ENCODE peak calls at places on chromosome 17, in seven cellular contexts. One of them, this sample, is unnamed. For H3K36me3 and H3K9me3, the result is how much of the 10 kb centered on the place peaks cover.

GRCh38 chr17:50114849-50115357 is 15.1 kb downstream of the SAMD14 start:
- DNase-seq in fibroblast of lung: peak
- DNase-seq in CD8-positive, alpha-beta T cell: no peak
- DNase-seq in breast epithelium: no peak
- DNase-seq in lung: no peak
- DNase-seq in naive thymus-derived CD4-positive, alpha-beta T cell: peak
- DNase-seq in body of pancreas: no peak
- DNase-seq in this sample: peak

GRCh38 chr17:70661342-70662222 is 492.2 kb downstream of the KCNJ2 start:
- DNase-seq in fibroblast of lung: peak
- DNase-seq in CD8-positive, alpha-beta T cell: no peak
- DNase-seq in breast epithelium: no peak
- DNase-seq in lung: peak
- DNase-seq in naive thymus-derived CD4-positive, alpha-beta T cell: no peak
- DNase-seq in body of pancreas: peak
- DNase-seq in this sample: peak

GRCh38 chr17:42361781-42362186 is 26.5 kb downstream of the STAT3 start:
- DNase-seq in fibroblast of lung: no peak
- DNase-seq in CD8-positive, alpha-beta T cell: peak
- DNase-seq in breast epithelium: no peak
- DNase-seq in lung: no peak
- DNase-seq in naive thymus-derived CD4-positive, alpha-beta T cell: no peak
- DNase-seq in body of pancreas: no peak
- DNase-seq in this sample: peak

GRCh38 chr17:49223517-49224197 is 6.9 kb downstream of the PHOSPHO1 start:
- DNase-seq in fibroblast of lung: no peak
- DNase-seq in CD8-positive, alpha-beta T cell: peak
- DNase-seq in breast epithelium: no peak
- DNase-seq in lung: peak
- DNase-seq in naive thymus-derived CD4-positive, alpha-beta T cell: peak
- DNase-seq in body of pancreas: peak
- DNase-seq in this sample: peak

GRCh38 chr17:9905902-9906301 is 831 bp upstream of the RCVRN start:
- DNase-seq in fibroblast of lung: no peak
- DNase-seq in CD8-positive, alpha-beta T cell: no peak
- DNase-seq in breast epithelium: no peak
- DNase-seq in lung: no peak
- DNase-seq in naive thymus-derived CD4-positive, alpha-beta T cell: no peak
- DNase-seq in body of pancreas: no peak
- DNase-seq in this sample: no peak

GRCh38 chr17:3845361-3845753 is 689 bp downstream of the NCBP3 start:
- DNase-seq in fibroblast of lung: peak
- DNase-seq in CD8-positive, alpha-beta T cell: no peak
- DNase-seq in breast epithelium: no peak
- DNase-seq in lung: no peak
- DNase-seq in naive thymus-derived CD4-positive, alpha-beta T cell: no peak
- DNase-seq in body of pancreas: no peak
- DNase-seq in this sample: peak

GRCh38 chr17:81911277-81911961 is at the start of gene PCYT2:
- DNase-seq in fibroblast of lung: peak
- DNase-seq in CD8-positive, alpha-beta T cell: peak
- DNase-seq in breast epithelium: peak
- DNase-seq in lung: peak
- DNase-seq in naive thymus-derived CD4-positive, alpha-beta T cell: peak
- DNase-seq in body of pancreas: peak
- DNase-seq in this sample: peak

GRCh38 chr17:77496831-77497577 is 356.2 kb downstream of the SEC14L1 start:
- DNase-seq in fibroblast of lung: no peak
- DNase-seq in CD8-positive, alpha-beta T cell: no peak
- DNase-seq in breast epithelium: no peak
- DNase-seq in lung: no peak
- DNase-seq in naive thymus-derived CD4-positive, alpha-beta T cell: no peak
- DNase-seq in body of pancreas: no peak
- DNase-seq in this sample: no peak

GRCh38 chr17:892958-893357 is 86.6 kb downstream of the NXN start:
- DNase-seq in fibroblast of lung: no peak
- DNase-seq in CD8-positive, alpha-beta T cell: no peak
- DNase-seq in breast epithelium: no peak
- DNase-seq in lung: no peak
- DNase-seq in naive thymus-derived CD4-positive, alpha-beta T cell: no peak
- DNase-seq in body of pancreas: no peak
- DNase-seq in this sample: no peak

GRCh38 chr17:71527311-71527710 is 593.5 kb upstream of the SOX9 start:
- DNase-seq in fibroblast of lung: no peak
- DNase-seq in CD8-positive, alpha-beta T cell: no peak
- DNase-seq in breast epithelium: no peak
- DNase-seq in lung: no peak
- DNase-seq in naive thymus-derived CD4-positive, alpha-beta T cell: no peak
- DNase-seq in body of pancreas: no peak
- DNase-seq in this sample: no peak

GRCh38 chr17:50214986-50215730 is 13.7 kb upstream of the COL1A1 start:
- DNase-seq in fibroblast of lung: no peak
- DNase-seq in CD8-positive, alpha-beta T cell: no peak
- DNase-seq in breast epithelium: no peak
- DNase-seq in lung: no peak
- DNase-seq in naive thymus-derived CD4-positive, alpha-beta T cell: no peak
- DNase-seq in body of pancreas: no peak
- DNase-seq in this sample: no peak

GRCh38 chr17:68326681-68327080 is 35.4 kb downstream of the ARSG start:
- DNase-seq in fibroblast of lung: no peak
- DNase-seq in CD8-positive, alpha-beta T cell: no peak
- DNase-seq in breast epithelium: no peak
- DNase-seq in lung: no peak
- DNase-seq in naive thymus-derived CD4-positive, alpha-beta T cell: no peak
- DNase-seq in body of pancreas: no peak
- DNase-seq in this sample: no peak

GRCh38 chr17:49996121-49996494 is 1.1 kb upstream of the DLX3 start:
- DNase-seq in fibroblast of lung: no peak
- DNase-seq in CD8-positive, alpha-beta T cell: no peak
- DNase-seq in breast epithelium: no peak
- DNase-seq in lung: no peak
- DNase-seq in naive thymus-derived CD4-positive, alpha-beta T cell: no peak
- DNase-seq in body of pancreas: no peak
- DNase-seq in this sample: no peak

GRCh38 chr17:5942687-5943086 is 127.5 kb upstream of the WSCD1 start:
- DNase-seq in fibroblast of lung: no peak
- DNase-seq in CD8-positive, alpha-beta T cell: no peak
- DNase-seq in breast epithelium: no peak
- DNase-seq in lung: no peak
- DNase-seq in naive thymus-derived CD4-positive, alpha-beta T cell: no peak
- DNase-seq in body of pancreas: no peak
- DNase-seq in this sample: no peak

GRCh38 chr17:34166394-34166793 is 88.7 kb upstream of the CCL2 start:
- DNase-seq in fibroblast of lung: no peak
- DNase-seq in CD8-positive, alpha-beta T cell: no peak
- DNase-seq in breast epithelium: no peak
- DNase-seq in lung: no peak
- DNase-seq in naive thymus-derived CD4-positive, alpha-beta T cell: no peak
- DNase-seq in body of pancreas: no peak
- DNase-seq in this sample: no peak

GRCh38 chr17:44279586-44280344 is 11.8 kb upstream of the SLC4A1 start:
- DNase-seq in fibroblast of lung: peak
- DNase-seq in CD8-positive, alpha-beta T cell: peak
- DNase-seq in breast epithelium: peak
- DNase-seq in lung: peak
- DNase-seq in naive thymus-derived CD4-positive, alpha-beta T cell: no peak
- DNase-seq in body of pancreas: peak
- DNase-seq in this sample: peak

GRCh38 chr17:68437979-68438877 is 19.1 kb downstream of the WIPI1 start:
- DNase-seq in fibroblast of lung: no peak
- DNase-seq in CD8-positive, alpha-beta T cell: no peak
- DNase-seq in breast epithelium: no peak
- DNase-seq in lung: no peak
- DNase-seq in naive thymus-derived CD4-positive, alpha-beta T cell: no peak
- DNase-seq in body of pancreas: peak
- DNase-seq in this sample: peak

GRCh38 chr17:50087246-50087911 is 7.8 kb upstream of the PDK2 start:
- DNase-seq in fibroblast of lung: peak
- DNase-seq in CD8-positive, alpha-beta T cell: peak
- DNase-seq in breast epithelium: peak
- DNase-seq in lung: peak
- DNase-seq in naive thymus-derived CD4-positive, alpha-beta T cell: peak
- DNase-seq in body of pancreas: peak
- DNase-seq in this sample: peak

GRCh38 chr17:48571024-48571818 is 6.9 kb downstream of the HOXB4 start:
- DNase-seq in fibroblast of lung: peak
- DNase-seq in CD8-positive, alpha-beta T cell: no peak
- DNase-seq in breast epithelium: no peak
- DNase-seq in lung: no peak
- DNase-seq in naive thymus-derived CD4-positive, alpha-beta T cell: no peak
- DNase-seq in body of pancreas: no peak
- DNase-seq in this sample: no peak

GRCh38 chr17:6073620-6074019 is 3.4 kb downstream of the WSCD1 start:
- DNase-seq in fibroblast of lung: no peak
- DNase-seq in CD8-positive, alpha-beta T cell: no peak
- DNase-seq in breast epithelium: no peak
- DNase-seq in lung: no peak
- DNase-seq in naive thymus-derived CD4-positive, alpha-beta T cell: no peak
- DNase-seq in body of pancreas: no peak
- DNase-seq in this sample: no peak

GRCh38 chr17:18278867-18279266 is 18.4 kb downstream of the MIEF2 start:
- DNase-seq in fibroblast of lung: peak
- DNase-seq in CD8-positive, alpha-beta T cell: no peak
- DNase-seq in breast epithelium: no peak
- DNase-seq in lung: no peak
- DNase-seq in naive thymus-derived CD4-positive, alpha-beta T cell: no peak
- DNase-seq in body of pancreas: no peak
- DNase-seq in this sample: no peak

GRCh38 chr17:32774286-32775084 is 102.4 kb downstream of the MYO1D start:
- DNase-seq in fibroblast of lung: no peak
- DNase-seq in CD8-positive, alpha-beta T cell: no peak
- DNase-seq in breast epithelium: no peak
- DNase-seq in lung: no peak
- DNase-seq in naive thymus-derived CD4-positive, alpha-beta T cell: no peak
- DNase-seq in body of pancreas: no peak
- DNase-seq in this sample: no peak

GRCh38 chr17:67024736-67025135 is 19.6 kb upstream of the CACNG1 start:
- DNase-seq in fibroblast of lung: no peak
- DNase-seq in CD8-positive, alpha-beta T cell: no peak
- DNase-seq in breast epithelium: no peak
- DNase-seq in lung: no peak
- DNase-seq in naive thymus-derived CD4-positive, alpha-beta T cell: no peak
- DNase-seq in body of pancreas: no peak
- DNase-seq in this sample: no peak

GRCh38 chr17:41308251-41308917 is 725 bp downstream of the KRTAP16-1 start:
- DNase-seq in fibroblast of lung: no peak
- DNase-seq in CD8-positive, alpha-beta T cell: peak
- DNase-seq in breast epithelium: peak
- DNase-seq in lung: no peak
- DNase-seq in naive thymus-derived CD4-positive, alpha-beta T cell: peak
- DNase-seq in body of pancreas: peak
- DNase-seq in this sample: peak

GRCh38 chr17:7239091-7240027 is at the start of gene PHF23:
- DNase-seq in fibroblast of lung: peak
- DNase-seq in CD8-positive, alpha-beta T cell: peak
- DNase-seq in breast epithelium: peak
- DNase-seq in lung: peak
- DNase-seq in naive thymus-derived CD4-positive, alpha-beta T cell: peak
- DNase-seq in body of pancreas: peak
- DNase-seq in this sample: peak
- H3K4me3 ChIP-seq in fibroblast of lung: peak
- H3K4me3 ChIP-seq in CD8-positive, alpha-beta T cell: peak
- H3K4me3 ChIP-seq in breast epithelium: peak
- H3K4me3 ChIP-seq in lung: peak
- H3K4me3 ChIP-seq in naive thymus-derived CD4-positive, alpha-beta T cell: peak
- H3K4me3 ChIP-seq in body of pancreas: peak
- H3K4me3 ChIP-seq in this sample: peak

GRCh38 chr17:17129466-17129865 is 76.7 kb downstream of the PLD6 start:
- DNase-seq in fibroblast of lung: no peak
- DNase-seq in CD8-positive, alpha-beta T cell: no peak
- DNase-seq in breast epithelium: no peak
- DNase-seq in lung: no peak
- DNase-seq in naive thymus-derived CD4-positive, alpha-beta T cell: no peak
- DNase-seq in body of pancreas: no peak
- DNase-seq in this sample: no peak
- H3K36me3 ChIP-seq in fibroblast of lung: under half
- H3K36me3 ChIP-seq in CD8-positive, alpha-beta T cell: under half
- H3K36me3 ChIP-seq in breast epithelium: under half
- H3K36me3 ChIP-seq in lung: under half
- H3K36me3 ChIP-seq in naive thymus-derived CD4-positive, alpha-beta T cell: under half
- H3K36me3 ChIP-seq in body of pancreas: under half
- H3K36me3 ChIP-seq in this sample: under half

GRCh38 chr17:82949361-82949760 is 109.5 kb upstream of the ZNF750 start:
- DNase-seq in fibroblast of lung: no peak
- DNase-seq in CD8-positive, alpha-beta T cell: no peak
- DNase-seq in breast epithelium: no peak
- DNase-seq in lung: no peak
- DNase-seq in naive thymus-derived CD4-positive, alpha-beta T cell: no peak
- DNase-seq in body of pancreas: peak
- DNase-seq in this sample: no peak
- H3K9me3 ChIP-seq in fibroblast of lung: under half
- H3K9me3 ChIP-seq in CD8-positive, alpha-beta T cell: under half
- H3K9me3 ChIP-seq in breast epithelium: under half
- H3K9me3 ChIP-seq in lung: under half
- H3K9me3 ChIP-seq in naive thymus-derived CD4-positive, alpha-beta T cell: under half
- H3K9me3 ChIP-seq in body of pancreas: under half
- H3K9me3 ChIP-seq in this sample: under half

DNA sequence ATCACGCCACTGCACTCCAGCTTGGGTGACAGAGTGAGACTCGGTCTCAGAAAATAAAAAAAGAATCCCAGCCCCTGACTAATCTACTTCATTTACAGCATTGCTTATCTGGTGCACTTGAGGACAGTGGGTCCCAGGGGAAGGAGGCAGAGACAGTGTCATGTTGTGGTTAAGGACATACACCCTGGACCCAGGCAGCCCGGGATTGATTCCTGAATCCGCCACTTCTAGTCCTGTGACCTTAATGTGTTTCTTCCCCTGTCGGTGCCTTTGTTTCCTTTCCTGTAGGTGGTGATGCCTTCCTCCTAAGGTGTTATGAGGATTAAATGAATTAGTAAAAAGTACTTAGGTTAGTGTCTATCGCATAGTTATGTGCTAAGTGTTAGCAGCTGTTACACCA is 74.6 kb downstream of the RAB11FIP4 start:
- DNase-seq in fibroblast of lung: no peak
- DNase-seq in CD8-positive, alpha-beta T cell: no peak
- DNase-seq in breast epithelium: no peak
- DNase-seq in lung: no peak
- DNase-seq in naive thymus-derived CD4-positive, alpha-beta T cell: no peak
- DNase-seq in body of pancreas: no peak
- DNase-seq in this sample: no peak
- H3K4me3 ChIP-seq in fibroblast of lung: no peak
- H3K4me3 ChIP-seq in CD8-positive, alpha-beta T cell: no peak
- H3K4me3 ChIP-seq in breast epithelium: no peak
- H3K4me3 ChIP-seq in lung: no peak
- H3K4me3 ChIP-seq in naive thymus-derived CD4-positive, alpha-beta T cell: no peak
- H3K4me3 ChIP-seq in body of pancreas: no peak
- H3K4me3 ChIP-seq in this sample: no peak

This sample was measured in small intestine.